ENCODE peak calls at places on chromosomes 3 and 15, in seven cellular contexts. F is body of pancreas, B is HCT116, W is breast epithelium, A is tibial nerve, M is ovary, C is IMR-90. I is an unnamed sample. For H3K27me3, the result is how much of the 10 kb centered on the place peaks cover.

GRCh38 chr3:15903776-15904720 is 106.3 kb upstream of the ANKRD28 start:
- DNase-seq in W (no peak), B (no peak), F (peak), A (no peak), C (no peak), M (no peak), I (no peak)

GRCh38 chr3:97200387-97200786 is 386.0 kb downstream of the EPHA6 start:
- DNase-seq in A (no peak), C (no peak), W (no peak), F (no peak), M (no peak), B (no peak), I (no peak)

GRCh38 chr3:48660800-48661400 is 1.8 kb downstream of the CELSR3 start:
- DNase-seq in C (no peak), W (no peak), F (no peak), M (no peak), B (no peak), A (no peak), I (no peak)

GRCh38 chr3:97793415-97794019 is 28.3 kb upstream of the CRYBG3 start:
- DNase-seq in W (no peak), F (peak), M (no peak), C (peak), B (peak), A (peak), I (no peak)

GRCh38 chr15:81723758-81724157 is 322.1 kb downstream of the MEX3B start:
- DNase-seq in W (no peak), A (peak), B (no peak), M (no peak), F (peak), C (no peak), I (peak)

GRCh38 chr3:113312416-113312815 is 101.1 kb downstream of the BOC start:
- DNase-seq in W (no peak), C (no peak), A (no peak), F (no peak), B (no peak), M (no peak), I (no peak)

GRCh38 chr15:99141943-99142342 is 37.1 kb downstream of the SYNM start:
- DNase-seq in W (no peak), C (no peak), A (no peak), F (no peak), M (no peak), B (no peak), I (no peak)

GRCh38 chr15:101498731-101499480 is 9.4 kb upstream of the PCSK6 start:
- DNase-seq in A (no peak), B (no peak), M (no peak), F (no peak), C (no peak), W (no peak), I (no peak)

GRCh38 chr3:128080323-128080898 is 28.2 kb downstream of the SEC61A1 start:
- DNase-seq in C (peak), W (no peak), B (no peak), M (no peak), A (no peak), F (no peak), I (no peak)

GRCh38 chr15:49135893-49136292 is 19.5 kb downstream of the COPS2 start:
- DNase-seq in W (no peak), B (no peak), C (peak), F (no peak), A (no peak), M (no peak), I (no peak)

GRCh38 chr3:71607364-71607763 is 23.8 kb upstream of the FOXP1 start:
- DNase-seq in W (no peak), B (no peak), F (no peak), M (no peak), A (no peak), C (no peak), I (no peak)

DNA sequence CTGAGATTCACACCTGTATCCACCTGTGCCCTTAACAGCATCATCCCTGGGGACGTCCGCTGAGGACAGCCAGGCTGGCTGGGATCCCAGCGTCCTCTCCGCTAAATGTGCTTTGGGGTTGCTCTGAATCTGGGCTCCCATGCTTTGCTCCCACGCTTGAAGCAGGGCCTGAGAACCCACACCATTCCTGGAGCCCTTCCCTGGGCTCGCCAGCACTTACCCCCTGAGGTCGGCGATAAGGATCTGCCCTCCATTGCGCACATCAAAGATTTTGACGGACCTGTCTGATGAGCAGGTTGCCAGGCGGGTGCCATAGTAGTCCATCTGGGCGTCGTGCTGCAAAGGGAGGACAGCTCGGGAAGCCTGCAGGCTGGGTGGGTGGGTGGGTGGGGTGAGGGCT is 5.8 kb downstream of the SEC13 start:
- DNase-seq in C (no peak), M (no peak), W (no peak), A (no peak), B (no peak), F (no peak), I (no peak)
- TF ChIP-seq POLR2A in C (no peak), M (no peak), W (no peak), A (no peak), B (no peak), F (no peak), I (no peak)

GRCh38 chr3:51274052-51274451 is 111.0 kb upstream of the MANF start:
- DNase-seq in M (no peak), A (no peak), B (no peak), F (no peak), C (no peak), W (no peak), I (no peak)
- H3K27me3 ChIP-seq in M (under half), A (under half), B (under half), F (under half), C (under half), W (under half), I (under half)

DNA sequence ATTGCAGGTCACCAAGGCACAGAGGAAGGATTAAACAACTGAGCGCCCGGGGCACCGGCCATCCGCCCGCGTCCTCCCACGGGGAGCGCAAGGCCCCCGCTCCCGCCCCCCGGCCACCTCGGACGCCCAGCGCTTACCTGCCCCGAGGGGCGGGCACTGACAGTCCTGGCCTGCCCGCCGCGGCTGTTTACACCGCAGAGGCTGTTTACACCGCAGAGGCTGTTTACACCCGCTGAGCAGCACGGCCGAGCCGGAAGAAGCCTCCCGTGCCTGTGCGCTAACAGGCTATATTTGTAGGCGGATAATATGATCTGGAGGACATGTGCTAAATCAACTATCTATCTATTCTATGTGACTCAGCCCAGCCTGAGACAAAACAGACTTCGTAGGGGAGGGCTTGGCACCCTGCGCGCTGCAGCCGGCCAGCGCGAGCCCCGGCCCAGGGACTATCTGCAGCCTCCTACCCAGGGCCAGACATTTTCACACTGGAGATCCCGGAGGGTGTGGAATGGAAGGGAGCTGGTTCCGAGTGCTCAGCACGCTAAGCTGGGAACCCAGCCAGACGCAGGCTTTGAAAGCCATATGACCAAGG is at the start of gene LRRC2:
- DNase-seq in W (no peak), F (peak), A (no peak), C (peak), B (no peak), M (peak), I (peak)
- TF ChIP-seq POLR2A in W (no peak), F (peak), A (no peak), C (peak), B (no peak), M (no peak), I (no peak)

GRCh38 chr3:33215739-33216138 is 2.9 kb downstream of the SUSD5 start:
- DNase-seq in F (no peak), A (no peak), B (no peak), M (no peak), W (no peak), C (no peak), I (no peak)
- H3K27me3 ChIP-seq in F (under half), A (under half), B (under half), M (under half), W (under half), C (under half), I (under half)

GRCh38 chr3:133573054-133573628 is 345 bp upstream of the CDV3 start:
- DNase-seq in B (peak), C (peak), M (peak), W (peak), A (peak), F (peak), I (peak)
- TF ChIP-seq POLR2A in B (peak), C (no peak), M (peak), W (peak), A (peak), F (no peak), I (peak)

DNA sequence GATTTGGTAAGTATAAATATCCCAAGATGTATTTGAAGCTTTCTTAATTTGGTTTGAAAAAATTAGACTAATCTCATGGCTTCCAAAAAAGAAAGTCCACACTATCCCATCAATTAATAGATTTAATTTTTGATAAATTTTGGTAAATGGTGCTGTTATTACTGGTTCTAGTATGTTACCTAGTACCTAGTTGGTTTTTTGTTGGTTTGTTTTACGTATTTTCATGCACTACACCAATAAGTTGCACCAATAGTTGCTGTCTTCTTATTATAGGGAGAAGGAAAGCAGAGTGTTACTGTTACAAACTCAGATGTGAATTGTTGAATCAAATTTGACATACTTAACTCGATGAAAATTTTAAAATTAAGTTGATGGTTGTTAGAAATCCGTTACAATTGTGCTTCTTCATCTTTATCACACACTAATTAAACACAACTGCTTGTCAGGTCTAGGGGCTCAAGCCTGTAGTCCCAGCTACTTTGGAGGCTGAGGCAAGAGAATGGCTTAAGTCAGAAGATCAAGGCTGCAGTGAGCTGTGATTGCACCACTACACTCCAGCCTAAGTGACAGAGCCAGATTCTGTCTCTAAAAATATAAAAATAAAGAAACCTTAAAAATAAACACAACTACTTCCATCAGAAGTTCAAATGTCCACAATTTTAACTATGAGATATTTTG is 23.1 kb upstream of the MBNL1 start:
- DNase-seq in W (no peak), A (no peak), F (no peak), B (no peak), M (no peak), C (no peak), I (no peak)
- H3K27me3 ChIP-seq in W (under half), A (under half), F (under half), B (under half), M (under half), C (under half), I (under half)

GRCh38 chr3:9681723-9682081 is 21.9 kb upstream of the CPNE9 start:
- DNase-seq in B (no peak), A (no peak), F (peak), W (no peak), M (no peak), C (no peak), I (no peak)
- TF ChIP-seq POLR2A in B (no peak), A (no peak), F (no peak), W (no peak), M (no peak), C (no peak), I (no peak)

GRCh38 chr15:44216958-44217357 is 21.9 kb upstream of the FRMD5 start:
- DNase-seq in A (no peak), W (no peak), M (no peak), C (no peak), F (no peak), B (no peak), I (no peak)
- H3K27me3 ChIP-seq in A (under half), W (under half), M (under half), C (under half), F (under half), B (under half), I (under half)

GRCh38 chr15:39156636-39157255 is 424.1 kb upstream of the THBS1 start:
- DNase-seq in F (peak), C (no peak), A (peak), M (no peak), B (no peak), W (no peak), I (no peak)
- TF ChIP-seq POLR2A in F (no peak), C (no peak), A (no peak), M (no peak), B (no peak), W (no peak), I (no peak)

GRCh38 chr3:122986790-122987189 is 40.8 kb downstream of the SEMA5B start:
- DNase-seq in F (no peak), B (no peak), C (no peak), A (no peak), W (no peak), M (no peak), I (no peak)
- H3K27me3 ChIP-seq in F (under half), B (half or more), C (half or more), A (under half), W (under half), M (under half), I (under half)